ENCODE peak calls at places on chromosomes 16 and 17, in four cellular contexts. One of them, this sample, is unnamed.

GRCh38 chr17:62616993-62617893 is 10.2 kb upstream of the MRC2 start:
- DNase-seq in H9: peak
- DNase-seq in naive thymus-derived CD4-positive, alpha-beta T cell: no peak
- DNase-seq in GM23248: peak
- DNase-seq in this sample: no peak

GRCh38 chr16:88775825-88776224 is 9.2 kb downstream of the PIEZO1 start:
- DNase-seq in H9: no peak
- DNase-seq in naive thymus-derived CD4-positive, alpha-beta T cell: no peak
- DNase-seq in GM23248: no peak
- DNase-seq in this sample: no peak

GRCh38 chr16:68347605-68348004 is 36.8 kb downstream of the PRMT7 start:
- DNase-seq in H9: no peak
- DNase-seq in naive thymus-derived CD4-positive, alpha-beta T cell: no peak
- DNase-seq in GM23248: no peak
- DNase-seq in this sample: no peak

GRCh38 chr17:66517336-66518009 is 215.1 kb downstream of the PRKCA start:
- DNase-seq in H9: no peak
- DNase-seq in naive thymus-derived CD4-positive, alpha-beta T cell: no peak
- DNase-seq in GM23248: no peak
- DNase-seq in this sample: no peak

GRCh38 chr17:71530227-71530626 is 590.6 kb upstream of the SOX9 start:
- DNase-seq in H9: no peak
- DNase-seq in naive thymus-derived CD4-positive, alpha-beta T cell: no peak
- DNase-seq in GM23248: peak
- DNase-seq in this sample: peak

GRCh38 chr16:11326737-11327276 is 18.5 kb upstream of the RMI2 start:
- DNase-seq in H9: no peak
- DNase-seq in naive thymus-derived CD4-positive, alpha-beta T cell: no peak
- DNase-seq in GM23248: no peak
- DNase-seq in this sample: no peak

GRCh38 chr16:87803385-87803784 is 37.6 kb upstream of the KLHDC4 start:
- DNase-seq in H9: no peak
- DNase-seq in naive thymus-derived CD4-positive, alpha-beta T cell: no peak
- DNase-seq in GM23248: no peak
- DNase-seq in this sample: no peak

GRCh38 chr16:4175849-4176248 is 59.6 kb upstream of the ADCY9 start:
- DNase-seq in H9: no peak
- DNase-seq in naive thymus-derived CD4-positive, alpha-beta T cell: no peak
- DNase-seq in GM23248: peak
- DNase-seq in this sample: no peak

GRCh38 chr17:56928586-56928985 is 14.7 kb upstream of the TRIM25 start:
- DNase-seq in H9: no peak
- DNase-seq in naive thymus-derived CD4-positive, alpha-beta T cell: no peak
- DNase-seq in GM23248: no peak
- DNase-seq in this sample: no peak

GRCh38 chr16:24013733-24014645 is 178.2 kb downstream of the PRKCB start:
- DNase-seq in H9: no peak
- DNase-seq in naive thymus-derived CD4-positive, alpha-beta T cell: peak
- DNase-seq in GM23248: no peak
- DNase-seq in this sample: no peak

GRCh38 chr17:2170023-2170422 is 115.1 kb downstream of the HIC1 start:
- DNase-seq in H9: peak
- DNase-seq in naive thymus-derived CD4-positive, alpha-beta T cell: no peak
- DNase-seq in GM23248: no peak
- DNase-seq in this sample: no peak

GRCh38 chr16:68993885-68994284 is 111.6 kb upstream of the HAS3 start:
- DNase-seq in H9: no peak
- DNase-seq in naive thymus-derived CD4-positive, alpha-beta T cell: no peak
- DNase-seq in GM23248: peak
- DNase-seq in this sample: peak

GRCh38 chr17:2468270-2468669 is 43.4 kb downstream of the METTL16 start:
- DNase-seq in H9: no peak
- DNase-seq in naive thymus-derived CD4-positive, alpha-beta T cell: no peak
- DNase-seq in GM23248: peak
- DNase-seq in this sample: no peak

GRCh38 chr17:39926588-39927100 is 757 bp downstream of the ORMDL3 start:
- DNase-seq in H9: peak
- DNase-seq in naive thymus-derived CD4-positive, alpha-beta T cell: peak
- DNase-seq in GM23248: peak
- DNase-seq in this sample: no peak

DNA sequence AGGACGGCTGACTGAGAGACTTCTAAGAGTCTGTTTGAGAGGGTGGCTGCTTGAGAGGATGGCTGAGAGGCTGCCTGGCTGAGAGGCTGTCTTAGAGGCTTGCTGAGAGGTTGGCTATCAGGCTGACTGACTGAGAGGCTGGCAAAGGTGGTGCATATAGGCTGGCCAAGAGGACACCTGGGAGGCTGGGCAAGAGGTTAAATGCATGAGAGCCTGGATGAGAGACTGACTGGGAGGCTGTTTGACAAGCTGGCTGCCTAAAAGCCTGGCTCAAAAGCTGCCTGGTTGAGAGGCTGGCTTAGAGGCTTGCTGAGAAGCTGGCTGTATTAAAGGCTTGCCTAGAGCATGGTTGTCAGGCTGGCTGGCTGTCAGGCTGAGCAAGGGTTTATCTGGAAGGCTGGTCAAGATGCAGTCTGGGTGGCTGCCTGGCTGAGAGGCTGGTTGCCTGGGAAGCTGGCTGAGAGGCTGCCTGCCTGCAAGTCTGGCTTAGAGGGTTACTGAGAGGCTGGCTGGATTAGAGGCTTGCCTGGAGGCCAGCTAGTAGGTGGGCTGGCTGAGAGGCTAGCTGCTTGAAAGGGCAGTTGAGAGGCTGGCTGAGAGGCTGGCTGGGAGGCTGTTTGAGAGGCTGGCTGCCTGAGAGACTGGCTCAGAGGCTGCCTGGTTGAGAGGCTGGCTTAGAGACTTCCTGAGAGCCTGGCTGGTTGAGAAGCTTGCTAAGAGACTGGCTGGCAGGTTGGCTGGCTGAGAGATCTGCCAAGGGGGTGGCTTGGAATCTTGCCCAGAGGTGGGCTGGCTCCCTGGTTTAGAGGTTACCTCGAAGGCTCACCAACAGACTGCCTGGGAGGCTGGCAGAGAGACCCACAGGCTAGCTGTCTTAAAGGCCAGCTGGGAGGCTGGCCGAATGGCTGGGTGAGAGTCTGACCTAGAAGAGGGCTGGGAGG is 38.3 kb upstream of the ACSM2B start:
- DNase-seq in H9: no peak
- DNase-seq in naive thymus-derived CD4-positive, alpha-beta T cell: no peak
- DNase-seq in GM23248: no peak
- DNase-seq in this sample: no peak
- H3K27ac ChIP-seq in H9: no peak
- H3K27ac ChIP-seq in naive thymus-derived CD4-positive, alpha-beta T cell: no peak
- H3K27ac ChIP-seq in GM23248: no peak
- H3K27ac ChIP-seq in this sample: no peak

DNA sequence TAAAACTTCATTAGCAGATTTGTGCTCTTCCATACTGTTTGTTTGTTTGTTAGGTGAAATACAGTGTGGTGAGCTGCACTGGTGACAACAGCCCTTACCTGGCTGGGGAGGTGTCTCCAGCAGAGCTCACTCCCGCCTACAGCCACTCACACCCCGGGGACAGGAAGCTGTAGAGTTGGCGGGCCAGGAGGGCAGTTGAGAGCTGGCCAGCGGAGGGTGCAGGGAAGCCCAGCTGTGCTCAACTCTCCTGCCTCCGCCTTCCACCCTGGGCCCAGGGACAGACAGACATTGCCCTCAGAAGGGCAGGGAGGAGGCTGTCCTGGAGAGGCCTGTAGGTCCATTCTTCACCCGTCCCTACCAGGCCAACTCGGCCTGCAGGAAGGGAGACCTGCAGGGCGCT is 48.6 kb upstream of the PVALEF start:
- DNase-seq in H9: no peak
- DNase-seq in naive thymus-derived CD4-positive, alpha-beta T cell: no peak
- DNase-seq in GM23248: no peak
- DNase-seq in this sample: no peak
- H3K27ac ChIP-seq in H9: no peak
- H3K27ac ChIP-seq in naive thymus-derived CD4-positive, alpha-beta T cell: no peak
- H3K27ac ChIP-seq in GM23248: no peak
- H3K27ac ChIP-seq in this sample: no peak

GRCh38 chr17:12647023-12647422 is 18.7 kb upstream of the MYOCD start:
- DNase-seq in H9: no peak
- DNase-seq in naive thymus-derived CD4-positive, alpha-beta T cell: no peak
- DNase-seq in GM23248: no peak
- DNase-seq in this sample: no peak
- H3K27ac ChIP-seq in H9: no peak
- H3K27ac ChIP-seq in naive thymus-derived CD4-positive, alpha-beta T cell: no peak
- H3K27ac ChIP-seq in GM23248: no peak
- H3K27ac ChIP-seq in this sample: no peak

GRCh38 chr16:57764341-57765159 is 29.0 kb downstream of the KATNB1 start:
- DNase-seq in H9: peak
- DNase-seq in naive thymus-derived CD4-positive, alpha-beta T cell: no peak
- DNase-seq in GM23248: peak
- DNase-seq in this sample: peak
- H3K27ac ChIP-seq in H9: no peak
- H3K27ac ChIP-seq in naive thymus-derived CD4-positive, alpha-beta T cell: no peak
- H3K27ac ChIP-seq in GM23248: peak
- H3K27ac ChIP-seq in this sample: peak

GRCh38 chr16:85321856-85322271 is 209.6 kb upstream of the CIBAR2 start:
- DNase-seq in H9: no peak
- DNase-seq in naive thymus-derived CD4-positive, alpha-beta T cell: no peak
- DNase-seq in GM23248: peak
- DNase-seq in this sample: no peak
- H3K27ac ChIP-seq in H9: no peak
- H3K27ac ChIP-seq in naive thymus-derived CD4-positive, alpha-beta T cell: no peak
- H3K27ac ChIP-seq in GM23248: peak
- H3K27ac ChIP-seq in this sample: no peak

DNA sequence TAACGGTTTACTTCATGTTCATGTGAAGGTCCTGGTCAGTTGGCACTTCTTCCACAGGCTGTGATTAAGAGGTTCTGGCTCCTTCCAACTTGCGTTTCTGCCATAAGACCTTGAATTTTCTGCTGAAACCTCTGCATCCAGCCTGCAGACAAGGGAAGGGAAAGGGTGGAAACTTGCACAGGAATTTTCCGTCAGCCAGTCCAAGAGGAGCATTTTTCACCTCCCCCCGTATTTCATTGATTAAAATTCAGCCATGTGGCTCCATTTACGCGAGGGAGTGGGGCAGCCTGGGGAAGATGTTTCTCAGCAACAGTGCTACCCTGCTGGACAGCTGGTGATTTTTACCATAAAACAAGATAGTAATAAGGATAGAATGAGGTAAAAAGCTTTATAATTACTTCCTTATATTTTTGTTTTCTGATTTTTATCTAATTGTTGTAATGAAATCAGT is 101.5 kb upstream of the SMIM36 start:
- DNase-seq in H9: no peak
- DNase-seq in naive thymus-derived CD4-positive, alpha-beta T cell: no peak
- DNase-seq in GM23248: peak
- DNase-seq in this sample: no peak
- H3K27ac ChIP-seq in H9: no peak
- H3K27ac ChIP-seq in naive thymus-derived CD4-positive, alpha-beta T cell: no peak
- H3K27ac ChIP-seq in GM23248: no peak
- H3K27ac ChIP-seq in this sample: no peak

GRCh38 chr17:50094753-50095616 is at the start of gene PDK2:
- DNase-seq in H9: peak
- DNase-seq in naive thymus-derived CD4-positive, alpha-beta T cell: peak
- DNase-seq in GM23248: peak
- DNase-seq in this sample: peak

GRCh38 chr17:50097455-50097854 is 2.3 kb downstream of the PDK2 start:
- DNase-seq in H9: no peak
- DNase-seq in naive thymus-derived CD4-positive, alpha-beta T cell: no peak
- DNase-seq in GM23248: no peak
- DNase-seq in this sample: no peak

GRCh38 chr17:50096758-50097157 is 1.6 kb downstream of the PDK2 start:
- DNase-seq in H9: no peak
- DNase-seq in naive thymus-derived CD4-positive, alpha-beta T cell: no peak
- DNase-seq in GM23248: no peak
- DNase-seq in this sample: no peak

GRCh38 chr17:50095626-50096037 is 481 bp downstream of the PDK2 start:
- DNase-seq in H9: no peak
- DNase-seq in naive thymus-derived CD4-positive, alpha-beta T cell: no peak
- DNase-seq in GM23248: peak
- DNase-seq in this sample: no peak

GRCh38 chr17:50096092-50096491 is 941 bp downstream of the PDK2 start:
- DNase-seq in H9: no peak
- DNase-seq in naive thymus-derived CD4-positive, alpha-beta T cell: no peak
- DNase-seq in GM23248: peak
- DNase-seq in this sample: no peak
- H3K27ac ChIP-seq in H9: no peak
- H3K27ac ChIP-seq in naive thymus-derived CD4-positive, alpha-beta T cell: peak
- H3K27ac ChIP-seq in GM23248: no peak
- H3K27ac ChIP-seq in this sample: no peak

DNA sequence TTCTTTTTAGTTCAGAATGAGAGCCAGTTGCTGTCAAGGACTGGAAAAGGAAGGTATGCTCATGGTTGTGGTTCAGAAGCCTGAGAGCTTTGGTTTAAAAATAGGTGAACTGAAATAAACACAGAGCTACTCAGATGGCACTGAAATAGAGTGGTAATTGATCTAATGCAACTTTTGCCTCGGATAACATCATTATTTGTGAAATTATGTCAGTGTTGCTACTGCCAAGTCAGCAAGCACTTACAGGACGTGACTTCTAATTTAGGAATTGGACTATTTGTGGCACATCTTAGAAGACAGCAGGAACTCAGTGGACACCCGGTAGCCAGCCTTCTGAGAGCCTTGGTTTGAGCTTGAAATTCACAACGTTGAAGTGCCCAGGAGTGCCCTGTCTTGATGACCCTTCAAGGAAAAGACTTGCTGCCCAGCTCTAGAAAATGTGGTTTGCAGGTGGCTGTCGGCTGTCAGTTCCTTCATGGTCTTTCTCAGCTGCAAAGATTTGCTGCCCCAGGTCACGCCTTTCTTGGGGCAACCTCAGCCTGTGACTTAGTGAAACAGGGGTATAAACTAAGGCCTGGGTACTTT is 42.0 kb upstream of the XYLT1 start:
- DNase-seq in H9: no peak
- DNase-seq in naive thymus-derived CD4-positive, alpha-beta T cell: no peak
- DNase-seq in GM23248: peak
- DNase-seq in this sample: no peak
- H3K27ac ChIP-seq in H9: no peak
- H3K27ac ChIP-seq in naive thymus-derived CD4-positive, alpha-beta T cell: no peak
- H3K27ac ChIP-seq in GM23248: peak
- H3K27ac ChIP-seq in this sample: peak

GRCh38 chr16:55480228-55480655 is 1.2 kb downstream of the MMP2 start:
- DNase-seq in H9: peak
- DNase-seq in naive thymus-derived CD4-positive, alpha-beta T cell: no peak
- DNase-seq in GM23248: peak
- DNase-seq in this sample: no peak
- H3K27ac ChIP-seq in H9: no peak
- H3K27ac ChIP-seq in naive thymus-derived CD4-positive, alpha-beta T cell: no peak
- H3K27ac ChIP-seq in GM23248: peak
- H3K27ac ChIP-seq in this sample: no peak

GRCh38 chr17:76542566-76542971 is 2.7 kb downstream of the PRCD start:
- DNase-seq in H9: no peak
- DNase-seq in naive thymus-derived CD4-positive, alpha-beta T cell: no peak
- DNase-seq in GM23248: no peak
- DNase-seq in this sample: no peak
- H3K27ac ChIP-seq in H9: no peak
- H3K27ac ChIP-seq in naive thymus-derived CD4-positive, alpha-beta T cell: no peak
- H3K27ac ChIP-seq in GM23248: no peak
- H3K27ac ChIP-seq in this sample: no peak

This sample was measured in epithelial cell of prostate.